ENCODE peak calls at places on chromosomes 1 and 21, in five cellular contexts. One of them, this sample, is unnamed.

GRCh38 chr1:89941110-89941770 is 53.7 kb upstream of the ZNF326 start:
- DNase-seq in heart right ventricle: no peak
- DNase-seq in tibial artery: no peak
- DNase-seq in tibial nerve: no peak
- DNase-seq in astrocyte of the spinal cord: no peak
- DNase-seq in this sample: no peak

GRCh38 chr1:156471496-156472490 is 28.8 kb downstream of the MEF2D start:
- DNase-seq in heart right ventricle: peak
- DNase-seq in tibial artery: peak
- DNase-seq in tibial nerve: peak
- DNase-seq in astrocyte of the spinal cord: no peak
- DNase-seq in this sample: peak

GRCh38 chr1:154154534-154155181 is at the start of gene NUP210L:
- DNase-seq in heart right ventricle: peak
- DNase-seq in tibial artery: peak
- DNase-seq in tibial nerve: peak
- DNase-seq in astrocyte of the spinal cord: no peak
- DNase-seq in this sample: no peak

GRCh38 chr1:46757256-46757955 is 38.5 kb upstream of the EFCAB14 start:
- DNase-seq in heart right ventricle: no peak
- DNase-seq in tibial artery: no peak
- DNase-seq in tibial nerve: no peak
- DNase-seq in astrocyte of the spinal cord: no peak
- DNase-seq in this sample: peak

GRCh38 chr21:25461730-25462129 is 145.6 kb downstream of the MRPL39 start:
- DNase-seq in heart right ventricle: no peak
- DNase-seq in tibial artery: no peak
- DNase-seq in tibial nerve: no peak
- DNase-seq in astrocyte of the spinal cord: peak
- DNase-seq in this sample: no peak

GRCh38 chr1:19512545-19512944 is 27.2 kb upstream of the CAPZB start:
- DNase-seq in heart right ventricle: no peak
- DNase-seq in tibial artery: no peak
- DNase-seq in tibial nerve: no peak
- DNase-seq in astrocyte of the spinal cord: peak
- DNase-seq in this sample: no peak

GRCh38 chr1:70674981-70675685 is 264.1 kb downstream of the CTH start:
- DNase-seq in heart right ventricle: no peak
- DNase-seq in tibial artery: no peak
- DNase-seq in tibial nerve: no peak
- DNase-seq in astrocyte of the spinal cord: no peak
- DNase-seq in this sample: no peak

GRCh38 chr1:951364-951763 is 7.7 kb downstream of the NOC2L start:
- DNase-seq in heart right ventricle: no peak
- DNase-seq in tibial artery: no peak
- DNase-seq in tibial nerve: no peak
- DNase-seq in astrocyte of the spinal cord: no peak
- DNase-seq in this sample: no peak

GRCh38 chr1:91075233-91076135 is 53.6 kb upstream of the ZNF644 start:
- DNase-seq in heart right ventricle: no peak
- DNase-seq in tibial artery: no peak
- DNase-seq in tibial nerve: no peak
- DNase-seq in astrocyte of the spinal cord: no peak
- DNase-seq in this sample: no peak

GRCh38 chr1:235069577-235070563 is 58.8 kb downstream of the TOMM20 start:
- DNase-seq in heart right ventricle: peak
- DNase-seq in tibial artery: peak
- DNase-seq in tibial nerve: peak
- DNase-seq in astrocyte of the spinal cord: peak
- DNase-seq in this sample: peak

GRCh38 chr1:227792216-227793078 is 23.0 kb upstream of the PRSS38 start:
- DNase-seq in heart right ventricle: no peak
- DNase-seq in tibial artery: no peak
- DNase-seq in tibial nerve: peak
- DNase-seq in astrocyte of the spinal cord: no peak
- DNase-seq in this sample: no peak

GRCh38 chr1:19436716-19437476 is 48.4 kb downstream of the CAPZB start:
- DNase-seq in heart right ventricle: no peak
- DNase-seq in tibial artery: peak
- DNase-seq in tibial nerve: peak
- DNase-seq in astrocyte of the spinal cord: no peak
- DNase-seq in this sample: peak

GRCh38 chr1:183195146-183195571 is 9.1 kb downstream of the LAMC2 start:
- DNase-seq in heart right ventricle: no peak
- DNase-seq in tibial artery: no peak
- DNase-seq in tibial nerve: no peak
- DNase-seq in astrocyte of the spinal cord: no peak
- DNase-seq in this sample: no peak

GRCh38 chr1:58991305-58991704 is 207.5 kb upstream of the JUN start:
- DNase-seq in heart right ventricle: no peak
- DNase-seq in tibial artery: no peak
- DNase-seq in tibial nerve: no peak
- DNase-seq in astrocyte of the spinal cord: no peak
- DNase-seq in this sample: no peak

GRCh38 chr1:26121854-26122773 is 10.5 kb downstream of the PDIK1L start:
- DNase-seq in heart right ventricle: no peak
- DNase-seq in tibial artery: no peak
- DNase-seq in tibial nerve: no peak
- DNase-seq in astrocyte of the spinal cord: no peak
- DNase-seq in this sample: no peak

GRCh38 chr1:202291961-202292712 is 49.6 kb downstream of the UBE2T start:
- DNase-seq in heart right ventricle: peak
- DNase-seq in tibial artery: no peak
- DNase-seq in tibial nerve: no peak
- DNase-seq in astrocyte of the spinal cord: peak
- DNase-seq in this sample: no peak

GRCh38 chr1:19484793-19485361 is 462 bp downstream of the CAPZB start:
- DNase-seq in heart right ventricle: no peak
- DNase-seq in tibial artery: no peak
- DNase-seq in tibial nerve: no peak
- DNase-seq in astrocyte of the spinal cord: no peak
- DNase-seq in this sample: no peak

GRCh38 chr1:18972531-18972930 is 16.1 kb upstream of the IFFO2 start:
- DNase-seq in heart right ventricle: no peak
- DNase-seq in tibial artery: peak
- DNase-seq in tibial nerve: peak
- DNase-seq in astrocyte of the spinal cord: peak
- DNase-seq in this sample: no peak

GRCh38 chr1:87463917-87464565 is 135.4 kb downstream of the LMO4 start:
- DNase-seq in heart right ventricle: no peak
- DNase-seq in tibial artery: no peak
- DNase-seq in tibial nerve: no peak
- DNase-seq in astrocyte of the spinal cord: no peak
- DNase-seq in this sample: no peak

GRCh38 chr1:29967261-29967660 is 730.9 kb downstream of the PTPRU start:
- DNase-seq in heart right ventricle: no peak
- DNase-seq in tibial artery: no peak
- DNase-seq in tibial nerve: no peak
- DNase-seq in astrocyte of the spinal cord: no peak
- DNase-seq in this sample: no peak

GRCh38 chr1:2102753-2103152 is 52.5 kb downstream of the PRKCZ start:
- DNase-seq in heart right ventricle: no peak
- DNase-seq in tibial artery: no peak
- DNase-seq in tibial nerve: no peak
- DNase-seq in astrocyte of the spinal cord: no peak
- DNase-seq in this sample: no peak

GRCh38 chr1:47576758-47577115 is 138.9 kb downstream of the FOXD2 start:
- DNase-seq in heart right ventricle: no peak
- DNase-seq in tibial artery: no peak
- DNase-seq in tibial nerve: no peak
- DNase-seq in astrocyte of the spinal cord: no peak
- DNase-seq in this sample: no peak

GRCh38 chr1:36397083-36397377 is 678 bp downstream of the LSM10 start:
- DNase-seq in heart right ventricle: no peak
- DNase-seq in tibial artery: no peak
- DNase-seq in tibial nerve: no peak
- DNase-seq in astrocyte of the spinal cord: no peak
- DNase-seq in this sample: no peak

GRCh38 chr1:155011004-155011416 is 8.4 kb downstream of the ZBTB7B start:
- DNase-seq in heart right ventricle: no peak
- DNase-seq in tibial artery: peak
- DNase-seq in tibial nerve: no peak
- DNase-seq in astrocyte of the spinal cord: no peak
- DNase-seq in this sample: no peak

GRCh38 chr1:12125422-12126355 is 41.1 kb upstream of the TNFRSF1B start:
- DNase-seq in heart right ventricle: peak
- DNase-seq in tibial artery: peak
- DNase-seq in tibial nerve: no peak
- DNase-seq in astrocyte of the spinal cord: no peak
- DNase-seq in this sample: no peak

GRCh38 chr21:43467785-43468184 is 40.9 kb upstream of the SIK1 start:
- DNase-seq in heart right ventricle: no peak
- DNase-seq in tibial artery: no peak
- DNase-seq in tibial nerve: peak
- DNase-seq in astrocyte of the spinal cord: no peak
- DNase-seq in this sample: no peak

GRCh38 chr1:18480315-18481189 is at the start of gene KLHDC7A:
- DNase-seq in heart right ventricle: no peak
- DNase-seq in tibial artery: peak
- DNase-seq in tibial nerve: no peak
- DNase-seq in astrocyte of the spinal cord: no peak
- DNase-seq in this sample: no peak

GRCh38 chr1:93021539-93022134 is 57.4 kb upstream of the MTF2 start:
- DNase-seq in heart right ventricle: no peak
- DNase-seq in tibial artery: no peak
- DNase-seq in tibial nerve: no peak
- DNase-seq in astrocyte of the spinal cord: peak
- DNase-seq in this sample: no peak

GRCh38 chr1:169527461-169528213 is 41.9 kb upstream of the SLC19A2 start:
- DNase-seq in heart right ventricle: no peak
- DNase-seq in tibial artery: no peak
- DNase-seq in tibial nerve: peak
- DNase-seq in astrocyte of the spinal cord: no peak
- DNase-seq in this sample: no peak
- H3K4me3 ChIP-seq in heart right ventricle: no peak
- H3K4me3 ChIP-seq in tibial artery: no peak
- H3K4me3 ChIP-seq in tibial nerve: no peak
- H3K4me3 ChIP-seq in astrocyte of the spinal cord: no peak
- H3K4me3 ChIP-seq in this sample: no peak

GRCh38 chr1:159088050-159088449 is 11.5 kb upstream of the AIM2 start:
- DNase-seq in heart right ventricle: no peak
- DNase-seq in tibial artery: no peak
- DNase-seq in tibial nerve: no peak
- DNase-seq in astrocyte of the spinal cord: peak
- DNase-seq in this sample: no peak
- TF ChIP-seq CTCF in heart right ventricle: no peak
- TF ChIP-seq CTCF in tibial artery: no peak
- TF ChIP-seq CTCF in tibial nerve: no peak
- TF ChIP-seq CTCF in astrocyte of the spinal cord: no peak
- TF ChIP-seq CTCF in this sample: no peak

DNA sequence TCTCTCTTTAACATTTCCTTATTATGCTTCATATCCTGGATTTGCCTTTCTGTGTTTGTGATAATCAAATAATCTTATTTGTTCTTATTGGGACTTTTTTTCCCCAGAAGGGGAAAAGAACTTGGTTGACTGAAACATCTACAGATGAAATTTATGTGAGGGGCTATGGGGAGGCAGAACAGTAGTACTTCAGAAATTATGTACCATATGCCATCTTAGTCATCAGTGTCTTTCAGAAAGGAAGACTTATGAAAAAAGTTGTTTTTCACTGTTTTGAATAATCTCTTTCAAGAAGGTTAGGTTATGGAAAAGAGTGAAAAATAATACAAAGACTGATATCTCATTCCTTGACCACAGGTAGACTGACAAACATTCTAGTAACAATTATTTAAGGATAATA is 30.2 kb upstream of the TRAF5 start:
- DNase-seq in heart right ventricle: no peak
- DNase-seq in tibial artery: no peak
- DNase-seq in tibial nerve: no peak
- DNase-seq in astrocyte of the spinal cord: no peak
- DNase-seq in this sample: no peak
- H3K4me3 ChIP-seq in heart right ventricle: no peak
- H3K4me3 ChIP-seq in tibial artery: no peak
- H3K4me3 ChIP-seq in tibial nerve: no peak
- H3K4me3 ChIP-seq in astrocyte of the spinal cord: no peak
- H3K4me3 ChIP-seq in this sample: no peak

GRCh38 chr1:160024195-160024905 is 7.4 kb downstream of the PIGM start:
- DNase-seq in heart right ventricle: no peak
- DNase-seq in tibial artery: no peak
- DNase-seq in tibial nerve: no peak
- DNase-seq in astrocyte of the spinal cord: no peak
- DNase-seq in this sample: no peak
- TF ChIP-seq CTCF in heart right ventricle: no peak
- TF ChIP-seq CTCF in tibial artery: no peak
- TF ChIP-seq CTCF in tibial nerve: no peak
- TF ChIP-seq CTCF in astrocyte of the spinal cord: no peak
- TF ChIP-seq CTCF in this sample: no peak

GRCh38 chr1:191675991-191676783 is 482.1 kb upstream of the RGS18 start:
- DNase-seq in heart right ventricle: no peak
- DNase-seq in tibial artery: no peak
- DNase-seq in tibial nerve: no peak
- DNase-seq in astrocyte of the spinal cord: no peak
- DNase-seq in this sample: no peak
- H3K4me3 ChIP-seq in heart right ventricle: no peak
- H3K4me3 ChIP-seq in tibial artery: no peak
- H3K4me3 ChIP-seq in tibial nerve: no peak
- H3K4me3 ChIP-seq in astrocyte of the spinal cord: no peak
- H3K4me3 ChIP-seq in this sample: no peak